ENCODE peak calls at places on chromosome 2, in five cellular contexts. V is neuronal stem cell, G is mesendoderm, M is H1, P is H9. A is an unnamed sample.

GRCh38 chr2:74426181-74426758 is 4.7 kb downstream of the WDR54 start:
- DNase-seq in V (no peak), G (peak), M (no peak), P (no peak), A (no peak)

GRCh38 chr2:222722327-222722946 is 51.0 kb downstream of the MOGAT1 start:
- DNase-seq in V (no peak), G (no peak), M (no peak), P (no peak), A (peak)

GRCh38 chr2:3461781-3462492 is 57.4 kb downstream of the ADI1 start:
- DNase-seq in V (peak), G (peak), M (no peak), P (no peak), A (peak)

GRCh38 chr2:142716463-142717242 is 160.8 kb upstream of the KYNU start:
- DNase-seq in V (peak), G (peak), M (peak), P (peak), A (peak)

GRCh38 chr2:85649201-85650190 is 18.5 kb downstream of the SFTPB start:
- DNase-seq in V (no peak), G (no peak), M (no peak), P (no peak), A (peak)

GRCh38 chr2:65349863-65350262 is 82.5 kb downstream of the SPRED2 start:
- DNase-seq in V (no peak), G (no peak), M (no peak), P (no peak), A (peak)

GRCh38 chr2:200308001-200308400 is 1.5 kb downstream of the SPATS2L start:
- DNase-seq in V (no peak), G (no peak), M (no peak), P (no peak), A (peak)

GRCh38 chr2:143070688-143071087 is 58.5 kb upstream of the ARHGAP15 start:
- DNase-seq in V (no peak), G (no peak), M (no peak), P (no peak), A (no peak)

GRCh38 chr2:97718051-97718882 is 4.9 kb downstream of the ZAP70 start:
- DNase-seq in V (no peak), G (no peak), M (no peak), P (no peak), A (no peak)

GRCh38 chr2:160324161-160324768 is 124.2 kb upstream of the ITGB6 start:
- DNase-seq in V (no peak), G (peak), M (no peak), P (no peak), A (peak)

GRCh38 chr2:100504542-100504941 is 34.3 kb downstream of the NMS start:
- DNase-seq in V (no peak), G (no peak), M (no peak), P (no peak), A (no peak)

GRCh38 chr2:138997849-138998517 is 217.8 kb upstream of the NXPH2 start:
- DNase-seq in V (no peak), G (no peak), M (no peak), P (no peak), A (peak)

GRCh38 chr2:23499419-23499818 is 114.4 kb downstream of the KLHL29 start:
- DNase-seq in V (no peak), G (no peak), M (no peak), P (no peak), A (no peak)

GRCh38 chr2:67137699-67138098 is 259.4 kb upstream of the ETAA1 start:
- DNase-seq in V (no peak), G (no peak), M (no peak), P (no peak), A (no peak)

GRCh38 chr2:71064110-71064611 is 4.3 kb upstream of the NAGK start:
- DNase-seq in V (no peak), G (no peak), M (no peak), P (no peak), A (no peak)

GRCh38 chr2:19073522-19073921 is 284.9 kb downstream of the OSR1 start:
- DNase-seq in V (no peak), G (peak), M (peak), P (peak), A (peak)

GRCh38 chr2:179020156-179020750 is 29.7 kb downstream of the CCDC141 start:
- DNase-seq in V (no peak), G (peak), M (peak), P (peak), A (peak)

GRCh38 chr2:71933467-71934319 is 214.0 kb downstream of the CYP26B1 start:
- DNase-seq in V (no peak), G (peak), M (peak), P (peak), A (no peak)

GRCh38 chr2:55989405-55989804 is 65.8 kb upstream of the EFEMP1 start:
- DNase-seq in V (no peak), G (no peak), M (no peak), P (no peak), A (no peak)

GRCh38 chr2:121502246-121502645 is 28.4 kb upstream of the RNU4ATAC start:
- DNase-seq in V (no peak), G (no peak), M (no peak), P (no peak), A (peak)

GRCh38 chr2:146850746-146851145 is 994.1 kb upstream of the ACVR2A start:
- DNase-seq in V (no peak), G (peak), M (no peak), P (no peak), A (peak)

GRCh38 chr2:104701471-104701911 is 152.4 kb upstream of the POU3F3 start:
- DNase-seq in V (no peak), G (no peak), M (no peak), P (no peak), A (no peak)

GRCh38 chr2:57869763-57870344 is 176.8 kb upstream of the VRK2 start:
- DNase-seq in V (no peak), G (no peak), M (no peak), P (no peak), A (no peak)

GRCh38 chr2:11829947-11830707 is 83.7 kb downstream of the LPIN1 start:
- DNase-seq in V (peak), G (peak), M (peak), P (peak), A (peak)

GRCh38 chr2:237091779-237092436 is 6.2 kb downstream of the COPS8 start:
- DNase-seq in V (no peak), G (no peak), M (no peak), P (no peak), A (peak)

GRCh38 chr2:239521518-239521815 is 120.6 kb upstream of the HDAC4 start:
- DNase-seq in V (no peak), G (no peak), M (no peak), P (no peak), A (no peak)

GRCh38 chr2:85066874-85067351 is 66.3 kb upstream of the TCF7L1 start:
- DNase-seq in V (peak), G (peak), M (peak), P (peak), A (peak)

GRCh38 chr2:126753501-126754212 is 97.7 kb downstream of the GYPC start:
- DNase-seq in V (no peak), G (peak), M (peak), P (no peak), A (no peak)

GRCh38 chr2:242075163-242075562 is 205.6 kb downstream of the RTP5 start:
- DNase-seq in V (no peak), G (no peak), M (no peak), P (no peak), A (peak)

GRCh38 chr2:10036095-10036879 is 7.1 kb upstream of the KLF11 start:
- DNase-seq in V (no peak), G (no peak), M (no peak), P (no peak), A (peak)

GRCh38 chr2:72913531-72914225 is 3.6 kb upstream of the EMX1 start:
- DNase-seq in V (no peak), G (peak), M (no peak), P (peak), A (no peak)

GRCh38 chr2:231397011-231397927 is 1.8 kb downstream of the B3GNT7 start:
- DNase-seq in V (no peak), G (no peak), M (no peak), P (no peak), A (no peak)

GRCh38 chr2:231394201-231395141 is 1.0 kb upstream of the B3GNT7 start:
- DNase-seq in V (no peak), G (peak), M (peak), P (peak), A (no peak)

GRCh38 chr2:231396058-231396821 is 730 bp downstream of the B3GNT7 start:
- DNase-seq in V (no peak), G (no peak), M (no peak), P (no peak), A (no peak)

GRCh38 chr2:231393149-231394131 is 2.1 kb upstream of the B3GNT7 start:
- DNase-seq in V (no peak), G (peak), M (no peak), P (peak), A (no peak)

DNA sequence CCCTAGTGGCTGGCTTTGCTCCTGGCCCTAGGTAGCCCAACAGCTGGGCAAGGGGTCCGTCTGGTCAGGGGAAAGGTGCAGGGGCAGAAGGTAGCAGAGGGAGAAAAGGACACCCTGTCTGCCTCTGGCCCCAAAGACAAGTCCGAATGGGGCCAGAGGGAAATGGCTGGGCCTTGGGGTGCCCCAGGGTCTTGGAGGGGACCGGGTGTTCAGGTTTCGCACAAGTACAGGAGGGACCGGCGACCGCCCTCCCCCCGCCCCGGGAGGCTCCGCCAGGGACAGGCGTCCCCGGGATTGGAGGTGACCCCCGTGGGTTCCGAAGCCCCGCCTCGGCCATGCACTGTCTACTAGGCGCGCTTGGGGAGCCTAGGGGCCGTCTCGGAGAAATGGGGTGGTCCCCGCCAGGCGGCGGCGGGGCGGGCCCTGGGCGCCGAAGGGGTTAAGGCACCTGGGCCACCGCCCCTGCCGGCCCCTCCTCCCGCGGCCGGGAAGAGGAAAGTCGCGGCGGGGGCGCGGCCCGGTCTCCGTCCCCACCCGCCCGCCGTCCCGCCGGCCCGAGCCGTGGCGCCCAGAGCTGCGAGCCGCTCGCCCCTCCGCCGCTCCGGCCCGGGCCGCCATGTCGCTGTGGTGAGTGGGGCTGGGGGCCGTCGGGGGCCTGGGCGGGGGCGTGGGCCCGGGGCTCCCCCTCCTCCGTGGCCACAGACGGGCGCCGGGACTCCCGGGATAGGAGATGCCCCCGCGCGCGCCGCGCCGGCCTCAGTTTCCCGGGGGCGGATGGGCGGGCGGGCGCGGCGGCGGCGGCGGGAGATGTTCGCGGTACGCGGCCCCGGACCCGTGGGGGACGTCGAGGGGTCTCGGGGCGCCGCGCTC is at the start of gene B3GNT7:
- DNase-seq in V (no peak), G (no peak), M (peak), P (no peak), A (no peak)
- H3K9ac ChIP-seq in V (no peak), G (peak), M (peak), P (no peak), A (no peak)

GRCh38 chr2:119760876-119761275 is 1.2 kb downstream of the PTPN4 start:
- DNase-seq in V (no peak), G (no peak), M (no peak), P (no peak), A (peak)

GRCh38 chr2:119759451-119760236 is at the start of gene PTPN4:
- DNase-seq in V (peak), G (peak), M (peak), P (peak), A (peak)

GRCh38 chr2:119756837-119757236 is 2.9 kb upstream of the PTPN4 start:
- DNase-seq in V (no peak), G (no peak), M (no peak), P (no peak), A (peak)

GRCh38 chr2:119758881-119759450 is 756 bp upstream of the PTPN4 start:
- DNase-seq in V (no peak), G (no peak), M (no peak), P (no peak), A (no peak)

DNA sequence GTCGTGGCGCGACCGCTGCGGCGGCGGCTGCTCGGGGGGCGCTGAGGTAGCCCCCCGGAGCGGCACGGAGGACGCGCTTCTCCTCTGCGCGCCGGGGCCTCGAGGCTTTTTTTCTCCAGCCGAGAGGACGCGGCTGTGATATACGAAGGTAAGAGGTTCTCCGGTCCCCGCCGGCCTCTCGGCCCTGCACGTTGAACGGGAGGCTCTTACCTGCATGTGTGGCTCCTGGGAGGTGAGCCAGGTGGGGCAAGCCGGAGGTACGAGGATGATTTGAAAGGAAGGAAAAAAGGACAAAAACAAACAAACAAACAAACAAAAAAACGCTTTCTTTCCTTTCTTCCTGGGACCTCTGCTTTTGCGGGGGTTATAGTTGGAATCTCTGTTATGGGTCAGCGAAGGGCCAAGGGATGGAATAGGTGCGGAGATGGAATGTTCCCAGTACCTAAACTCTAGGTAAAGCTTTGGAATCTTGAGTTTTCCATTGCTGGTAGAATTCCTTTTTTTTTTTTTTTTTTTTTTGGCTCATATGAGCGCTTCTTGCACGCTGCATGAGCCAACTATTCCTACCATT is 600 bp downstream of the PTPN4 start:
- DNase-seq in V (no peak), G (peak), M (peak), P (peak), A (no peak)
- H3K18ac ChIP-seq in V (peak), G (peak), M (peak), P (peak), A (peak)

DNA sequence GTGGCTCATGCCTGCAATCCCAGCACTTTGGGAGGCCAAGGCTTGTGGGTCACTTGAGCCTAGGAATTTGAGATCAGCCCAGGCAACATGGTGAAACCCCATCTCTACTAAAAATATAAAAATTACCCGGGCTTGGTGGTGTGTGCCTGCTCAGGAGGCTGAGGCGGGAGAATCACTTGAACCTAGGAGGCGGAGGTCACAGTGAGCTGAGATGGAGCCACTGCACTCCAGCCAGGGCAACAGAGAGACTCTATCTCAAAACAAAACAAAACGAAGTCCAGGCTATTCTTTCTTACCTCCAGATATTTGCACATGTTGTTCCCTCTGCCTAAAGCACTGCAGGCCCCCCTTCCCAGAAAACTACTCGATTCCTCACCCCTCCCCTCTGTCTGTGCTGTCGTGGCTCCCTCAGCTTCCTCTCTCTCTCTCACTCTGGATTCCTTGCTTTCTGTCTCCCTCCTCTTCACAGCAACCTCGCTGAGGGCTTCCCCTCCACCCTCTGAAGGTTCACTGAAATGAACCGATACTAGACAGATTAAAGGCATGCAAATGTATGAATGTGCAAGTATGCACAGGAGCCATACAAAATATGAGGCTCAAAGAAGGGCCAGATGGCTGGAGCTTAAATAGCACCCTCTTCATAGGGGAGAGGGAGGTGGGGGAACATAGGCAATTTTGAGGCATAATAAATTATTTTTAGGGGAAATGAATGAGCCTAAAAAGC is 18.5 kb downstream of the TMEM177 start:
- DNase-seq in V (no peak), G (no peak), M (no peak), P (no peak), A (no peak)
- H3K9ac ChIP-seq in V (no peak), G (no peak), M (no peak), P (no peak), A (no peak)

DNA sequence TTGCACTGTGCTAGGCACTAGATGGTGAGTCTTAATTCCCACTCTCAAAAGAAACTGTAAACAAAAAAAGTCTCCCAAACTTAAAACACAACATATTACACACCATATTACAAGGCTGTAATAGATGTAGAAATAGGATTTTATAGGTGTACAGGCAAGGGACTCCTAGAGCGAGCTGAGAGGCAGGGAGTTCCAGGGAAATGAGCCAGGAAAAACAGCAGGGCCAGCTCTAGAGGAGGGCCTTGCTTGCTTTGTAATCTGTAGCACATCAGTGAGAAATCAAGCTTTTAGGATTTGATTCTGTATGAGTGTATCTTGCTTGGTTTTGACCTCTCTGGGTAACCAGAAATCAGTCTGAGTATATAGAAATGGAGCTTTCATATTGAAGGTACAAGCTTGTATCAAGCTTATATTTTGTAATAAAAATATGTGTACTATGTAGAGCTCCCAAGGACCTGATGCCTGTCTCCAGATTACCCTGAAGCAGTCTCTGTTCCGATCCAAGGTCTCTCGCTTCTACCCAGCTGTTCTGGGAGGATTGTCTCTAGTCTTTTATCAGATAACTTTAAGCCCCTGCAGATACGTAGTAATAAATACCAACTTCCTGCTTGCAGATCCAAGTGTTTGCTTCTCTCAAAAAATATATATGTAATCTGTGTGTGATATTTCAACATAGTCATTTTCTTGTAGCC is 73.0 kb downstream of the MYO1B start:
- DNase-seq in V (no peak), G (peak), M (no peak), P (no peak), A (peak)
- H3K18ac ChIP-seq in V (no peak), G (no peak), M (no peak), P (no peak), A (peak)

GRCh38 chr2:217413193-217413592 is 553.3 kb upstream of the TNP1 start:
- DNase-seq in V (no peak), G (no peak), M (no peak), P (no peak), A (peak)
- H3K9ac ChIP-seq in V (no peak), G (no peak), M (no peak), P (no peak), A (peak)

DNA sequence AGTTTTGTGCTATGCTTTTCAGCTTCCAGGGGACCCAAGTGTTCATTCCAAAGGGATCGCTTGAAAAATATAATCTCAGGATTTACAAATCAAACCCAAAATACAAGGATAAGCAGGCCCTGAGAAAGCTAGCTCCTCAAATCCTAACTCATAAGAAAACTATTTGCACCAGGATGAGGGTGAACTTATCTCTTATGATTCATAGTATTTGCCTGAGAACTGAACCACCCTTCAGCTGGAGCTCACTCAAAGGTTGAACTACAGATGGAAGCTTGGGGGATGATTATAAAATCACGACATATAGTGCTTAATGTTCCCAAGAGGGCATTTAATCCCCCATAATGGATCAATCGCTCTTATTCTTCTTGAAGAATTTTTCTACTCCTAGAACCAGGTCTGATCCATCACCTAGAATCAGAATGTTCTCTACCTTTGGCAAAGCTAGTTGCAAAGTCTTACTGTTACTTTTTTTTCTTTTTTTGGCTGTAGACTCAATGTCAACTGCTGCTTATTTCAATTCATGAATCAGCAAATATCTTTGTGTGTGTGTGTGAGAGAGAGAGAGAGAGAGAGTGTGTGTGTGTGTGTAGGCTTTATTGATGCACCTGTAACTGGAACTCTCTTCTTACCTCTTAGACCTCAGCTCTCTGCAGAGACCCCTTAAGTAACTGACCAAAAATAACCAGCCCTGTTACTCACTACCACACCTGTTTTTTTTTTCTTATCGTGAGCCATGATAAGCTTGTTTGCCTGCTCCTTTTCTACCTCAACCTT is 44.8 kb downstream of the ARL4C start:
- DNase-seq in V (no peak), G (no peak), M (no peak), P (no peak), A (peak)
- H3K18ac ChIP-seq in V (no peak), G (no peak), M (no peak), P (no peak), A (no peak)

GRCh38 chr2:168369087-168369486 is 87.0 kb upstream of the CERS6 start:
- DNase-seq in V (no peak), G (no peak), M (no peak), P (no peak), A (no peak)
- H3K9ac ChIP-seq in V (no peak), G (no peak), M (no peak), P (no peak), A (no peak)

GRCh38 chr2:37632310-37632709 is 39.1 kb downstream of the CDC42EP3 start:
- DNase-seq in V (no peak), G (no peak), M (no peak), P (no peak), A (no peak)
- H3K18ac ChIP-seq in V (no peak), G (no peak), M (no peak), P (no peak), A (no peak)